ENCODE peak calls at places on chromosome X, in five cellular contexts. One of them, this sample, is unnamed.
A peak's percentile ranks its signal among the peaks of the same experiment; 100 is the strongest.

GRCh38 chrX:38156838-38157237 is 63.8 kb downstream of the SRPX start:
- DNase-seq in trophoblast cell: no peak
- DNase-seq in H1: no peak
- DNase-seq in mesenchymal stem cell: peak; percentile 34
- DNase-seq in neuronal stem cell: no peak
- DNase-seq in this sample: no peak

GRCh38 chrX:16836371-16836770 is 33.8 kb downstream of the RBBP7 start:
- DNase-seq in trophoblast cell: peak; percentile 67
- DNase-seq in H1: peak; percentile 53
- DNase-seq in neuronal stem cell: no peak
- DNase-seq in mesenchymal stem cell: peak; percentile 37
- DNase-seq in this sample: peak; percentile 77

GRCh38 chrX:53115550-53115874 is 21.6 kb downstream of the KANTR start:
- DNase-seq in neuronal stem cell: no peak
- DNase-seq in trophoblast cell: no peak
- DNase-seq in mesenchymal stem cell: no peak
- DNase-seq in H1: no peak
- DNase-seq in this sample: no peak

GRCh38 chrX:74009041-74009440 is 294.9 kb upstream of the ZCCHC13 start:
- DNase-seq in mesenchymal stem cell: peak; percentile 40
- DNase-seq in H1: no peak
- DNase-seq in trophoblast cell: no peak
- DNase-seq in neuronal stem cell: no peak
- DNase-seq in this sample: no peak

GRCh38 chrX:106249706-106250379 is 81.7 kb downstream of the PWWP3B start:
- DNase-seq in mesenchymal stem cell: peak; percentile 13
- DNase-seq in neuronal stem cell: no peak
- DNase-seq in trophoblast cell: peak; percentile 39
- DNase-seq in H1: no peak
- DNase-seq in this sample: no peak

GRCh38 chrX:77436682-77437081 is 10.5 kb upstream of the FGF16 start:
- DNase-seq in neuronal stem cell: no peak
- DNase-seq in trophoblast cell: no peak
- DNase-seq in mesenchymal stem cell: no peak
- DNase-seq in H1: no peak
- DNase-seq in this sample: no peak

GRCh38 chrX:121570072-121570841 is 522.8 kb downstream of the GLUD2 start:
- DNase-seq in neuronal stem cell: no peak
- DNase-seq in trophoblast cell: peak; percentile 42
- DNase-seq in mesenchymal stem cell: no peak
- DNase-seq in H1: no peak
- DNase-seq in this sample: no peak

GRCh38 chrX:150569155-150569477 is 695 bp downstream of the MTM1 start:
- DNase-seq in neuronal stem cell: no peak
- DNase-seq in H1: no peak
- DNase-seq in trophoblast cell: peak; percentile 38
- DNase-seq in mesenchymal stem cell: no peak
- DNase-seq in this sample: no peak

GRCh38 chrX:71367396-71367795 is 1.2 kb downstream of the TAF1 start:
- DNase-seq in mesenchymal stem cell: no peak
- DNase-seq in neuronal stem cell: no peak
- DNase-seq in H1: no peak
- DNase-seq in trophoblast cell: peak; percentile 2
- DNase-seq in this sample: no peak

GRCh38 chrX:134717698-134718328 is 59.5 kb upstream of the PLAC1 start:
- DNase-seq in H1: no peak
- DNase-seq in trophoblast cell: peak; percentile 64
- DNase-seq in mesenchymal stem cell: no peak
- DNase-seq in neuronal stem cell: no peak
- DNase-seq in this sample: no peak

GRCh38 chrX:103488332-103488731 is 31.0 kb downstream of the RAB40A start:
- DNase-seq in trophoblast cell: peak; percentile 18
- DNase-seq in mesenchymal stem cell: peak; percentile 25
- DNase-seq in neuronal stem cell: no peak
- DNase-seq in H1: no peak
- DNase-seq in this sample: no peak

GRCh38 chrX:70129811-70130210 is 3.4 kb upstream of the IGBP1 start:
- DNase-seq in neuronal stem cell: no peak
- DNase-seq in H1: no peak
- DNase-seq in trophoblast cell: no peak
- DNase-seq in mesenchymal stem cell: no peak
- DNase-seq in this sample: no peak

GRCh38 chrX:71144651-71145050 is at the start of gene NLGN3:
- DNase-seq in trophoblast cell: no peak
- DNase-seq in neuronal stem cell: no peak
- DNase-seq in mesenchymal stem cell: no peak
- DNase-seq in H1: peak; percentile 60
- DNase-seq in this sample: no peak

GRCh38 chrX:24468245-24468644 is 3.2 kb downstream of the PDK3 start:
- DNase-seq in trophoblast cell: peak; percentile 49
- DNase-seq in mesenchymal stem cell: no peak
- DNase-seq in H1: no peak
- DNase-seq in neuronal stem cell: no peak
- DNase-seq in this sample: no peak

GRCh38 chrX:74419861-74420193 is 1.5 kb upstream of the SLC16A2 start:
- DNase-seq in neuronal stem cell: peak; percentile 9
- DNase-seq in trophoblast cell: peak; percentile 75
- DNase-seq in mesenchymal stem cell: no peak
- DNase-seq in H1: no peak
- DNase-seq in this sample: peak; percentile 28

GRCh38 chrX:31652651-31653050 is 580.8 kb upstream of the FTHL17 start:
- DNase-seq in trophoblast cell: no peak
- DNase-seq in neuronal stem cell: no peak
- DNase-seq in H1: no peak
- DNase-seq in mesenchymal stem cell: no peak
- DNase-seq in this sample: no peak

GRCh38 chrX:2691543-2692220 is 587 bp downstream of the CD99 start:
- DNase-seq in trophoblast cell: peak; percentile 26
- DNase-seq in mesenchymal stem cell: peak; percentile 66
- DNase-seq in neuronal stem cell: no peak
- DNase-seq in H1: no peak
- DNase-seq in this sample: no peak

GRCh38 chrX:49001521-49002090 is 458 bp downstream of the GRIPAP1 start:
- DNase-seq in H1: peak; percentile 51
- DNase-seq in trophoblast cell: peak; percentile 10
- DNase-seq in neuronal stem cell: peak; percentile 18
- DNase-seq in mesenchymal stem cell: peak; percentile 57
- DNase-seq in this sample: peak; percentile 50

GRCh38 chrX:47283015-47283771 is 50.4 kb downstream of the USP11 start:
- DNase-seq in neuronal stem cell: no peak
- DNase-seq in H1: no peak
- DNase-seq in mesenchymal stem cell: no peak
- DNase-seq in trophoblast cell: no peak
- DNase-seq in this sample: no peak

GRCh38 chrX:68440940-68441339 is 7.6 kb upstream of the OPHN1 start:
- DNase-seq in neuronal stem cell: no peak
- DNase-seq in mesenchymal stem cell: peak; percentile 59
- DNase-seq in H1: no peak
- DNase-seq in trophoblast cell: no peak
- DNase-seq in this sample: no peak

GRCh38 chrX:80266287-80266686 is 154.0 kb upstream of the TENT5D start:
- DNase-seq in trophoblast cell: no peak
- DNase-seq in mesenchymal stem cell: no peak
- DNase-seq in H1: no peak
- DNase-seq in neuronal stem cell: no peak
- DNase-seq in this sample: no peak

GRCh38 chrX:69603566-69604194 is 12.2 kb upstream of the EDA start:
- DNase-seq in mesenchymal stem cell: peak; percentile 1
- DNase-seq in trophoblast cell: peak; percentile 74
- DNase-seq in H1: peak; percentile 40
- DNase-seq in neuronal stem cell: no peak
- DNase-seq in this sample: peak; percentile 24

GRCh38 chrX:45769919-45770582 is 569.4 kb upstream of the DIPK2B start:
- DNase-seq in trophoblast cell: no peak
- DNase-seq in H1: no peak
- DNase-seq in neuronal stem cell: no peak
- DNase-seq in mesenchymal stem cell: peak; percentile 96
- DNase-seq in this sample: no peak

GRCh38 chrX:108307408-108308085 is 130.7 kb downstream of the COL4A6 start:
- DNase-seq in mesenchymal stem cell: no peak
- DNase-seq in trophoblast cell: peak; percentile 60
- DNase-seq in neuronal stem cell: no peak
- DNase-seq in H1: no peak
- DNase-seq in this sample: no peak

GRCh38 chrX:148047216-148047615 is 66.1 kb downstream of the FMR1NB start:
- DNase-seq in mesenchymal stem cell: no peak
- DNase-seq in neuronal stem cell: no peak
- DNase-seq in H1: no peak
- DNase-seq in trophoblast cell: no peak
- DNase-seq in this sample: no peak

GRCh38 chrX:52990848-52991247 is 32.5 kb upstream of the FAM156A start:
- DNase-seq in trophoblast cell: no peak
- DNase-seq in H1: no peak
- DNase-seq in mesenchymal stem cell: no peak
- DNase-seq in neuronal stem cell: no peak
- DNase-seq in this sample: no peak

GRCh38 chrX:104435249-104435648 is 130.8 kb upstream of the IL1RAPL2 start:
- DNase-seq in H1: no peak
- DNase-seq in trophoblast cell: no peak
- DNase-seq in mesenchymal stem cell: no peak
- DNase-seq in neuronal stem cell: no peak
- DNase-seq in this sample: no peak

GRCh38 chrX:119880552-119881437 is 9.2 kb downstream of the NDUFA1 start:
- DNase-seq in trophoblast cell: peak; percentile 74
- DNase-seq in neuronal stem cell: no peak
- DNase-seq in mesenchymal stem cell: peak; percentile 70
- DNase-seq in H1: no peak
- DNase-seq in this sample: peak; percentile 46

GRCh38 chrX:134821370-134821769 is 163.1 kb upstream of the PLAC1 start:
- DNase-seq in H1: no peak
- DNase-seq in trophoblast cell: no peak
- DNase-seq in neuronal stem cell: no peak
- DNase-seq in mesenchymal stem cell: peak; percentile 87
- DNase-seq in this sample: peak; percentile 30

GRCh38 chrX:1074755-1075154 is 137.7 kb downstream of the CRLF2 start:
- DNase-seq in H1: no peak
- DNase-seq in mesenchymal stem cell: no peak
- DNase-seq in trophoblast cell: no peak
- DNase-seq in neuronal stem cell: no peak
- DNase-seq in this sample: no peak

DNA sequence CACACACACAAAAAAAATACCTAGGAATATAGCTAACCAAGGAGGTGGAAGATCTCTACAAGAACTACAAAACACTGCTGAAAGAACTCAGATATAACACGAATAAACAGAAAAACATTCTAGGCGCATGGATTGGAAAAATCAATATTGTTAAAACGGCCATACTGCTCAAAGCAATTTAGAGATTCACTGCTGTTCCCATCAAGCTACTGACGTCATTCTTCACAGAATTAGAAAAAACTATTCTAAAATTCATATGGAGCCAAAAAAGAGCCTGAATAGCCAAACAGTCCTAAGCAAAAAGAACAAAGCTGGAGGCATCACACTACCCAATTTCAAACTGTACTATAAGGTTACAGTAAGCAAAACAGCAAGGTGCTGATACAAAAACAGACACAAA is 390.2 kb downstream of the IDS start:
- DNase-seq in neuronal stem cell: no peak
- DNase-seq in H1: no peak
- DNase-seq in trophoblast cell: no peak
- DNase-seq in mesenchymal stem cell: no peak
- DNase-seq in this sample: no peak
- H2BK12ac ChIP-seq in neuronal stem cell: no peak overlapping the region
- H2BK12ac ChIP-seq in H1: no peak overlapping the region
- H2BK12ac ChIP-seq in trophoblast cell: no peak overlapping the region
- H2BK12ac ChIP-seq in mesenchymal stem cell: no peak overlapping the region
- H2BK12ac ChIP-seq in this sample: no peak overlapping the region

GRCh38 chrX:29318051-29318450 is 730.8 kb downstream of the IL1RAPL1 start:
- DNase-seq in mesenchymal stem cell: no peak
- DNase-seq in H1: no peak
- DNase-seq in neuronal stem cell: no peak
- DNase-seq in trophoblast cell: no peak
- DNase-seq in this sample: no peak
- H2BK12ac ChIP-seq in mesenchymal stem cell: no peak overlapping the region
- H2BK12ac ChIP-seq in H1: no peak overlapping the region
- H2BK12ac ChIP-seq in neuronal stem cell: no peak overlapping the region
- H2BK12ac ChIP-seq in trophoblast cell: no peak overlapping the region
- H2BK12ac ChIP-seq in this sample: no peak overlapping the region

GRCh38 chrX:20666316-20666715 is 399.6 kb upstream of the RPS6KA3 start:
- DNase-seq in mesenchymal stem cell: no peak
- DNase-seq in trophoblast cell: no peak
- DNase-seq in neuronal stem cell: no peak
- DNase-seq in H1: no peak
- DNase-seq in this sample: no peak
- H2BK12ac ChIP-seq in mesenchymal stem cell: no peak overlapping the region
- H2BK12ac ChIP-seq in trophoblast cell: no peak overlapping the region
- H2BK12ac ChIP-seq in neuronal stem cell: no peak overlapping the region
- H2BK12ac ChIP-seq in H1: no peak overlapping the region
- H2BK12ac ChIP-seq in this sample: no peak overlapping the region

GRCh38 chrX:153569475-153569874 is 29.5 kb downstream of the CCNQ start:
- DNase-seq in H1: no peak
- DNase-seq in mesenchymal stem cell: no peak
- DNase-seq in trophoblast cell: no peak
- DNase-seq in neuronal stem cell: no peak
- DNase-seq in this sample: no peak
- H2BK12ac ChIP-seq in H1: no peak overlapping the region
- H2BK12ac ChIP-seq in mesenchymal stem cell: no peak overlapping the region
- H2BK12ac ChIP-seq in trophoblast cell: no peak overlapping the region
- H2BK12ac ChIP-seq in neuronal stem cell: no peak overlapping the region
- H2BK12ac ChIP-seq in this sample: no peak overlapping the region

DNA sequence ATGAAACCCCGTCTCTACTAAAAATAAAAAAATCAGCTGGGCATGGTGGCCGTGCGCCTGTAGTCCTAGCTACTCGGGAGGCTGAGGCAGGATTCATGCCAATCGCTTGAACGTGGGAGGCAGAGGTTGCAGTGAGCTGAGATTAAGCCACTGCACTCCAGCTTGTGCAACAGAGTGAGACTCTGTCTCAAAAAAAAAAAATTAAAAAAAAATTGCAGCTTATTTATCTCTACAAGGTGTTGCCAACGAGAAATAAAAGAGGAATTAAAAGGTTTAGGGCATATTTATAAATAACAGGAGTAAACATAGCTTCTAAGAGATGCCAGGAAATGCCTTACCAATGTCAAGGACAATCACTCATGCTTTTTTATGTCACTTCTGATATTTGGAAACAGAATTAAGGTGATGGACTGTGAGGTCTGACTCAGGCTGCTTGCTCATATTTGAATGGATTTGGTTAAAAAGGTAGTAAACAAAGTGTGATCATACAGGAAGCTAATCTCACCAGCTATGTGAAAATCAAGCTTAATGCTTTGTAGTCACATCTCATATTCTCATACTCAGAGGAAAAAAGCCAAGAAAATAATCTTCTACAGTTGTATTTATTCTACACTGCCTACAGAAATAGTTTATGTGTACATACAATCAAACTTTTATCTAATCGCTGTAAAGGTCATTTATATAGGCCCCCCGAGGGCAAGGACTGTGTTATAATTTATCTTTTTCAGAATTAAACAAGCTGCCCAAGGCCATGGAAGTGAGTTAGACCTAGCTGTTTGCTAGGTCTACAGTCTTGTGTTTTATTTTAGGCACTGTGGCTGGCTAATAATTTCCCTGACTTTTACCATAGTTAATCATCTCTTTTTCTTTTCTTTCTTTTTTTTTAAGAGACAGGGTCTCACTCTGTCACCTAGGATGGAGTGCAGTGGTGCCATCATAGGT is 61.1 kb upstream of the RBMX start:
- DNase-seq in neuronal stem cell: no peak
- DNase-seq in trophoblast cell: no peak
- DNase-seq in H1: no peak
- DNase-seq in mesenchymal stem cell: no peak
- DNase-seq in this sample: no peak
- H2BK12ac ChIP-seq in neuronal stem cell: no peak overlapping the region
- H2BK12ac ChIP-seq in trophoblast cell: no peak overlapping the region
- H2BK12ac ChIP-seq in H1: no peak overlapping the region
- H2BK12ac ChIP-seq in mesenchymal stem cell: no peak overlapping the region
- H2BK12ac ChIP-seq in this sample: no peak overlapping the region

This sample was measured in H9.